ENCODE peak calls at places on chromosomes 7 and 10, in five cellular contexts. One of them, this sample, is unnamed.
A peak's percentile ranks its signal among the peaks of the same experiment; 100 is the strongest.

GRCh38 chr10:28393956-28394568 is 91.2 kb upstream of the MPP7 start:
- DNase-seq in NCI-H748 treated with DMSO at 0.1 percent for 48 hours: peak; percentile 40
- DNase-seq in activated CD4-positive, alpha-beta T cell treated with anti-CD3 and anti-CD28 coated beads, Interleukin-2, amount 10 ng/mL, durations not matched to agents 7 days and 5 days: peak; percentile 71
- DNase-seq in natural killer cell treated with Interleukin-12 subunit alpha and Interleukin-12 subunit beta and Interleukin-15 and Interleukin-18, amount 100 ng/mL, for 72 hours: no peak
- DNase-seq in adrenal gland: peak; percentile 53
- DNase-seq in this sample: peak; percentile 56

GRCh38 chr10:104340099-104340594 is 1.9 kb upstream of the ITPRIP start:
- DNase-seq in NCI-H748 treated with DMSO at 0.1 percent for 48 hours: no peak
- DNase-seq in adrenal gland: no peak
- DNase-seq in activated CD4-positive, alpha-beta T cell treated with anti-CD3 and anti-CD28 coated beads, Interleukin-2, amount 10 ng/mL, durations not matched to agents 7 days and 5 days: no peak
- DNase-seq in natural killer cell treated with Interleukin-12 subunit alpha and Interleukin-12 subunit beta and Interleukin-15 and Interleukin-18, amount 100 ng/mL, for 72 hours: no peak
- DNase-seq in this sample: no peak

GRCh38 chr7:27154369-27154768 is 2.0 kb upstream of the HOXA3 start:
- DNase-seq in adrenal gland: no peak
- DNase-seq in NCI-H748 treated with DMSO at 0.1 percent for 48 hours: no peak
- DNase-seq in activated CD4-positive, alpha-beta T cell treated with anti-CD3 and anti-CD28 coated beads, Interleukin-2, amount 10 ng/mL, durations not matched to agents 7 days and 5 days: no peak
- DNase-seq in natural killer cell treated with Interleukin-12 subunit alpha and Interleukin-12 subunit beta and Interleukin-15 and Interleukin-18, amount 100 ng/mL, for 72 hours: no peak
- DNase-seq in this sample: no peak

GRCh38 chr10:97673736-97674525 is 13.1 kb downstream of the AVPI1 start:
- DNase-seq in natural killer cell treated with Interleukin-12 subunit alpha and Interleukin-12 subunit beta and Interleukin-15 and Interleukin-18, amount 100 ng/mL, for 72 hours: no peak
- DNase-seq in activated CD4-positive, alpha-beta T cell treated with anti-CD3 and anti-CD28 coated beads, Interleukin-2, amount 10 ng/mL, durations not matched to agents 7 days and 5 days: peak; percentile 17
- DNase-seq in NCI-H748 treated with DMSO at 0.1 percent for 48 hours: no peak
- DNase-seq in adrenal gland: no peak
- DNase-seq in this sample: no peak

GRCh38 chr7:91554893-91555292 is 290.7 kb downstream of the FZD1 start:
- DNase-seq in adrenal gland: no peak
- DNase-seq in NCI-H748 treated with DMSO at 0.1 percent for 48 hours: no peak
- DNase-seq in natural killer cell treated with Interleukin-12 subunit alpha and Interleukin-12 subunit beta and Interleukin-15 and Interleukin-18, amount 100 ng/mL, for 72 hours: no peak
- DNase-seq in activated CD4-positive, alpha-beta T cell treated with anti-CD3 and anti-CD28 coated beads, Interleukin-2, amount 10 ng/mL, durations not matched to agents 7 days and 5 days: no peak
- DNase-seq in this sample: no peak

GRCh38 chr7:106562711-106563366 is 98.1 kb downstream of the CCDC71L start:
- DNase-seq in adrenal gland: no peak
- DNase-seq in activated CD4-positive, alpha-beta T cell treated with anti-CD3 and anti-CD28 coated beads, Interleukin-2, amount 10 ng/mL, durations not matched to agents 7 days and 5 days: no peak
- DNase-seq in NCI-H748 treated with DMSO at 0.1 percent for 48 hours: no peak
- DNase-seq in natural killer cell treated with Interleukin-12 subunit alpha and Interleukin-12 subunit beta and Interleukin-15 and Interleukin-18, amount 100 ng/mL, for 72 hours: no peak
- DNase-seq in this sample: no peak

GRCh38 chr7:87538052-87538451 is 62.6 kb upstream of the ABCB4 start:
- DNase-seq in natural killer cell treated with Interleukin-12 subunit alpha and Interleukin-12 subunit beta and Interleukin-15 and Interleukin-18, amount 100 ng/mL, for 72 hours: no peak
- DNase-seq in activated CD4-positive, alpha-beta T cell treated with anti-CD3 and anti-CD28 coated beads, Interleukin-2, amount 10 ng/mL, durations not matched to agents 7 days and 5 days: no peak
- DNase-seq in adrenal gland: peak; percentile 36
- DNase-seq in NCI-H748 treated with DMSO at 0.1 percent for 48 hours: no peak
- DNase-seq in this sample: no peak

GRCh38 chr10:124612611-124613498 is 131.3 kb downstream of the FAM53B start:
- DNase-seq in adrenal gland: no peak
- DNase-seq in activated CD4-positive, alpha-beta T cell treated with anti-CD3 and anti-CD28 coated beads, Interleukin-2, amount 10 ng/mL, durations not matched to agents 7 days and 5 days: no peak
- DNase-seq in natural killer cell treated with Interleukin-12 subunit alpha and Interleukin-12 subunit beta and Interleukin-15 and Interleukin-18, amount 100 ng/mL, for 72 hours: no peak
- DNase-seq in NCI-H748 treated with DMSO at 0.1 percent for 48 hours: no peak
- DNase-seq in this sample: no peak

GRCh38 chr7:25680636-25681035 is 452.4 kb upstream of the NPVF start:
- DNase-seq in activated CD4-positive, alpha-beta T cell treated with anti-CD3 and anti-CD28 coated beads, Interleukin-2, amount 10 ng/mL, durations not matched to agents 7 days and 5 days: no peak
- DNase-seq in NCI-H748 treated with DMSO at 0.1 percent for 48 hours: no peak
- DNase-seq in natural killer cell treated with Interleukin-12 subunit alpha and Interleukin-12 subunit beta and Interleukin-15 and Interleukin-18, amount 100 ng/mL, for 72 hours: no peak
- DNase-seq in adrenal gland: no peak
- DNase-seq in this sample: no peak

GRCh38 chr10:15518256-15518655 is 147.2 kb upstream of the FAM171A1 start:
- DNase-seq in activated CD4-positive, alpha-beta T cell treated with anti-CD3 and anti-CD28 coated beads, Interleukin-2, amount 10 ng/mL, durations not matched to agents 7 days and 5 days: no peak
- DNase-seq in adrenal gland: no peak
- DNase-seq in natural killer cell treated with Interleukin-12 subunit alpha and Interleukin-12 subunit beta and Interleukin-15 and Interleukin-18, amount 100 ng/mL, for 72 hours: no peak
- DNase-seq in NCI-H748 treated with DMSO at 0.1 percent for 48 hours: no peak
- DNase-seq in this sample: no peak